ENCODE peak calls at places on chromosomes 3 and 15, in ten cellular contexts. One of them, this sample, is unnamed.

GRCh38 chr15:83565133-83565532 is 88.8 kb upstream of the ADAMTSL3 start:
- DNase-seq in aorta: no peak
- DNase-seq in mesendoderm: no peak
- DNase-seq in tibial nerve: no peak
- DNase-seq in testis: no peak
- DNase-seq in hepatocyte: no peak
- DNase-seq in AG04450: no peak
- DNase-seq in cardiac fibroblast: no peak
- DNase-seq in GM06990: no peak
- DNase-seq in SK-N-SH: no peak
- DNase-seq in this sample: no peak

GRCh38 chr3:87298111-87298718 is 21.8 kb upstream of the POU1F1 start:
- DNase-seq in aorta: no peak
- DNase-seq in mesendoderm: peak; percentile 47
- DNase-seq in tibial nerve: no peak
- DNase-seq in testis: no peak
- DNase-seq in hepatocyte: peak; percentile 51
- DNase-seq in AG04450: peak; percentile 7
- DNase-seq in cardiac fibroblast: peak; percentile 55
- DNase-seq in GM06990: no peak
- DNase-seq in SK-N-SH: peak; percentile 36
- DNase-seq in this sample: no peak

GRCh38 chr15:57866149-57866736 is 159.7 kb downstream of the POLR2M start:
- DNase-seq in aorta: peak; percentile 81
- DNase-seq in mesendoderm: peak; percentile 78
- DNase-seq in tibial nerve: peak; percentile 40
- DNase-seq in testis: peak; percentile 78
- DNase-seq in hepatocyte: peak; percentile 71
- DNase-seq in AG04450: no peak
- DNase-seq in cardiac fibroblast: peak; percentile 73
- DNase-seq in GM06990: no peak
- DNase-seq in SK-N-SH: peak; percentile 42
- DNase-seq in this sample: peak; percentile 43

GRCh38 chr3:162769559-162769958 is 1273.0 kb downstream of the OTOL1 start:
- DNase-seq in aorta: no peak
- DNase-seq in mesendoderm: no peak
- DNase-seq in tibial nerve: no peak
- DNase-seq in testis: no peak
- DNase-seq in hepatocyte: peak; percentile 38
- DNase-seq in AG04450: no peak
- DNase-seq in cardiac fibroblast: peak; percentile 9
- DNase-seq in GM06990: no peak
- DNase-seq in SK-N-SH: no peak
- DNase-seq in this sample: no peak

GRCh38 chr3:42513121-42513520 is 10.7 kb downstream of the VIPR1 start:
- DNase-seq in aorta: no peak
- DNase-seq in mesendoderm: no peak
- DNase-seq in tibial nerve: no peak
- DNase-seq in testis: no peak
- DNase-seq in hepatocyte: no peak
- DNase-seq in AG04450: no peak
- DNase-seq in cardiac fibroblast: no peak
- DNase-seq in GM06990: no peak
- DNase-seq in SK-N-SH: no peak
- DNase-seq in this sample: no peak

GRCh38 chr15:100254694-100255093 is 87.1 kb downstream of the ADAMTS17 start:
- DNase-seq in aorta: no peak
- DNase-seq in mesendoderm: no peak
- DNase-seq in tibial nerve: no peak
- DNase-seq in testis: no peak
- DNase-seq in hepatocyte: no peak
- DNase-seq in AG04450: no peak
- DNase-seq in cardiac fibroblast: no peak
- DNase-seq in GM06990: no peak
- DNase-seq in SK-N-SH: no peak
- DNase-seq in this sample: no peak

GRCh38 chr3:8524249-8524648 is 22.6 kb downstream of the LMCD1 start:
- DNase-seq in aorta: no peak
- DNase-seq in mesendoderm: no peak
- DNase-seq in tibial nerve: no peak
- DNase-seq in testis: no peak
- DNase-seq in hepatocyte: no peak
- DNase-seq in AG04450: no peak
- DNase-seq in cardiac fibroblast: no peak
- DNase-seq in GM06990: no peak
- DNase-seq in SK-N-SH: no peak
- DNase-seq in this sample: no peak

GRCh38 chr3:134086616-134087015 is 56.9 kb upstream of the SLCO2A1 start:
- DNase-seq in aorta: no peak
- DNase-seq in mesendoderm: no peak
- DNase-seq in tibial nerve: no peak
- DNase-seq in testis: no peak
- DNase-seq in hepatocyte: no peak
- DNase-seq in AG04450: no peak
- DNase-seq in cardiac fibroblast: no peak
- DNase-seq in GM06990: no peak
- DNase-seq in SK-N-SH: no peak
- DNase-seq in this sample: no peak

GRCh38 chr15:75431682-75432081 is 19.8 kb downstream of the SIN3A start:
- DNase-seq in aorta: no peak
- DNase-seq in mesendoderm: no peak
- DNase-seq in tibial nerve: no peak
- DNase-seq in testis: no peak
- DNase-seq in hepatocyte: no peak
- DNase-seq in AG04450: no peak
- DNase-seq in cardiac fibroblast: peak; percentile 11
- DNase-seq in GM06990: no peak
- DNase-seq in SK-N-SH: no peak
- DNase-seq in this sample: no peak

GRCh38 chr3:94420941-94421340 is 358.1 kb downstream of the NSUN3 start:
- DNase-seq in aorta: no peak
- DNase-seq in mesendoderm: no peak
- DNase-seq in tibial nerve: no peak
- DNase-seq in testis: no peak
- DNase-seq in hepatocyte: no peak
- DNase-seq in AG04450: no peak
- DNase-seq in cardiac fibroblast: no peak
- DNase-seq in GM06990: no peak
- DNase-seq in SK-N-SH: no peak
- DNase-seq in this sample: no peak

GRCh38 chr3:34361921-34362320 is 563.5 kb downstream of the PDCD6IP start:
- DNase-seq in aorta: no peak
- DNase-seq in mesendoderm: no peak
- DNase-seq in tibial nerve: no peak
- DNase-seq in testis: peak; percentile 16
- DNase-seq in hepatocyte: no peak
- DNase-seq in AG04450: no peak
- DNase-seq in cardiac fibroblast: no peak
- DNase-seq in GM06990: peak; percentile 56
- DNase-seq in SK-N-SH: no peak
- DNase-seq in this sample: no peak
- H3K4me3 ChIP-seq in aorta: no peak overlapping the region
- H3K4me3 ChIP-seq in mesendoderm: no peak overlapping the region
- H3K4me3 ChIP-seq in tibial nerve: no peak overlapping the region
- H3K4me3 ChIP-seq in testis: no peak overlapping the region
- H3K4me3 ChIP-seq in hepatocyte: no peak overlapping the region
- H3K4me3 ChIP-seq in AG04450: no peak overlapping the region
- H3K4me3 ChIP-seq in cardiac fibroblast: no peak overlapping the region
- H3K4me3 ChIP-seq in GM06990: no peak overlapping the region
- H3K4me3 ChIP-seq in SK-N-SH: no peak overlapping the region
- H3K4me3 ChIP-seq in this sample: no peak overlapping the region

DNA sequence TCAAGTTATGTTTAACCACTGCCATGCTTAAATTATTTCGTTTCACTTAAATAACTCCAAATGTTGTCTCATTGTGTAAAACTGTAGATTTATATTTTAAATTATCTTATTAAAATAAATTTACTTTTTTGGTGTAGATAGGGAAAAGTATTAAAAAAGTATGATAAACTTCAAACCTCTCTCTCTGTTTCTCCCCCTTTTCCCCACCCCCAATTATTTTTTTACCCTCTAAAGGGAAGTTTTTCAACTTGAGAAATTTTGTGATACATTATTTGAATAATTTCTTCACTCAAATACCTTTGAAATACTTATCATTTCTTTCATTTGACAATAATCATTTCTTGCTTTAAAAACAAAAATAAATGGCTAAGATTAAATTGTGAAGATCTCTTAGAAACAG is 66.9 kb upstream of the EIF1B start:
- DNase-seq in aorta: no peak
- DNase-seq in mesendoderm: no peak
- DNase-seq in tibial nerve: no peak
- DNase-seq in testis: no peak
- DNase-seq in hepatocyte: no peak
- DNase-seq in AG04450: no peak
- DNase-seq in cardiac fibroblast: no peak
- DNase-seq in GM06990: no peak
- DNase-seq in SK-N-SH: no peak
- DNase-seq in this sample: no peak
- H3K4me3 ChIP-seq in aorta: no peak overlapping the region
- H3K4me3 ChIP-seq in mesendoderm: no peak overlapping the region
- H3K4me3 ChIP-seq in tibial nerve: no peak overlapping the region
- H3K4me3 ChIP-seq in testis: no peak overlapping the region
- H3K4me3 ChIP-seq in hepatocyte: no peak overlapping the region
- H3K4me3 ChIP-seq in AG04450: no peak overlapping the region
- H3K4me3 ChIP-seq in cardiac fibroblast: no peak overlapping the region
- H3K4me3 ChIP-seq in GM06990: no peak overlapping the region
- H3K4me3 ChIP-seq in SK-N-SH: no peak overlapping the region
- H3K4me3 ChIP-seq in this sample: no peak overlapping the region

DNA sequence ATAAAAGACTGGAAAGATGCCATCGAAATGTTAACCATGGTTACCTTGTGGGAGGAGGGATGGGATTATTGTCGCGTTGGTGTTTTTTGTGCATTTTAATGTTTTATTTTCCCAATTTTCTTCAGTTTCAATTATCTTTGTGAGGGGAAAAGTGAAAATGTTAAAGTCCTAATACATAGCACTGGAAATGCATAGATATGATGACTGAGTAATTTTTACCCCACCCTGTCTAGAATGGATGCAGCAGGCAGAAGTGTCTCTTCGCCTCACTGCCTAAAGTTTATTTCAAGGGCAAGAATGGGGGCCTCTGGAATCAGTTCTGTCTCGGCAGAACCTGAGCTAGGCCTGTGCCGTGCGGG is 11.5 kb downstream of the FOXL2 start:
- DNase-seq in aorta: no peak
- DNase-seq in mesendoderm: no peak
- DNase-seq in tibial nerve: no peak
- DNase-seq in testis: no peak
- DNase-seq in hepatocyte: no peak
- DNase-seq in AG04450: no peak
- DNase-seq in cardiac fibroblast: no peak
- DNase-seq in GM06990: no peak
- DNase-seq in SK-N-SH: no peak
- DNase-seq in this sample: no peak
- H3K4me3 ChIP-seq in aorta: no peak overlapping the region
- H3K4me3 ChIP-seq in mesendoderm: no peak overlapping the region
- H3K4me3 ChIP-seq in tibial nerve: no peak overlapping the region
- H3K4me3 ChIP-seq in testis: peak overlapping the region; percentile 55
- H3K4me3 ChIP-seq in hepatocyte: no peak overlapping the region
- H3K4me3 ChIP-seq in AG04450: no peak overlapping the region
- H3K4me3 ChIP-seq in cardiac fibroblast: no peak overlapping the region
- H3K4me3 ChIP-seq in GM06990: no peak overlapping the region
- H3K4me3 ChIP-seq in SK-N-SH: no peak overlapping the region
- H3K4me3 ChIP-seq in this sample: peak overlapping the region; percentile 14

GRCh38 chr3:113673593-113673992 is 22.8 kb downstream of the USF3 start:
- DNase-seq in aorta: no peak
- DNase-seq in mesendoderm: no peak
- DNase-seq in tibial nerve: no peak
- DNase-seq in testis: no peak
- DNase-seq in hepatocyte: no peak
- DNase-seq in AG04450: no peak
- DNase-seq in cardiac fibroblast: no peak
- DNase-seq in GM06990: no peak
- DNase-seq in SK-N-SH: no peak
- DNase-seq in this sample: no peak

GRCh38 chr3:113678773-113679172 is 17.7 kb downstream of the USF3 start:
- DNase-seq in aorta: no peak
- DNase-seq in mesendoderm: no peak
- DNase-seq in tibial nerve: no peak
- DNase-seq in testis: no peak
- DNase-seq in hepatocyte: no peak
- DNase-seq in AG04450: no peak
- DNase-seq in cardiac fibroblast: no peak
- DNase-seq in GM06990: no peak
- DNase-seq in SK-N-SH: no peak
- DNase-seq in this sample: no peak

GRCh38 chr3:113677745-113678144 is 18.7 kb downstream of the USF3 start:
- DNase-seq in aorta: no peak
- DNase-seq in mesendoderm: peak; percentile 68
- DNase-seq in tibial nerve: no peak
- DNase-seq in testis: no peak
- DNase-seq in hepatocyte: no peak
- DNase-seq in AG04450: no peak
- DNase-seq in cardiac fibroblast: no peak
- DNase-seq in GM06990: no peak
- DNase-seq in SK-N-SH: no peak
- DNase-seq in this sample: no peak

GRCh38 chr3:113676252-113676651 is 20.2 kb downstream of the USF3 start:
- DNase-seq in aorta: no peak
- DNase-seq in mesendoderm: no peak
- DNase-seq in tibial nerve: no peak
- DNase-seq in testis: no peak
- DNase-seq in hepatocyte: no peak
- DNase-seq in AG04450: no peak
- DNase-seq in cardiac fibroblast: no peak
- DNase-seq in GM06990: no peak
- DNase-seq in SK-N-SH: no peak
- DNase-seq in this sample: no peak
- H3K4me3 ChIP-seq in aorta: no peak overlapping the region
- H3K4me3 ChIP-seq in mesendoderm: no peak overlapping the region
- H3K4me3 ChIP-seq in tibial nerve: no peak overlapping the region
- H3K4me3 ChIP-seq in testis: no peak overlapping the region
- H3K4me3 ChIP-seq in hepatocyte: no peak overlapping the region
- H3K4me3 ChIP-seq in AG04450: no peak overlapping the region
- H3K4me3 ChIP-seq in cardiac fibroblast: no peak overlapping the region
- H3K4me3 ChIP-seq in GM06990: no peak overlapping the region
- H3K4me3 ChIP-seq in SK-N-SH: no peak overlapping the region
- H3K4me3 ChIP-seq in this sample: no peak overlapping the region